ENCODE peak calls at places on chromosomes 2 and 18, in eight cellular contexts. B is non-pigmented ciliary epithelial cell; J is activated T-helper 1 cell treated with anti-CD3 and anti-CD28 coated beads, Interleukin-2, amount 50 U/mL, for 16 hours; G is HFFc6; X is activated CD8-positive, alpha-beta memory T cell treated with anti-CD3 and anti-CD28 coated beads, Interleukin-2, amount 50 U/mL, for 48 hours; T is A172; L is HTR-8/SVneo; A is NCI-H226. I is an unnamed sample.

GRCh38 chr2:188291142-188291616 is 495 bp upstream of the GULP1 start:
- DNase-seq in L (no peak), B (no peak), J (no peak), G (no peak), T (no peak), A (no peak), X (no peak), I (peak)

GRCh38 chr18:8706545-8706980 is 1.2 kb downstream of the MTCL1 start:
- DNase-seq in B (no peak), J (no peak), A (no peak), L (no peak), G (no peak), X (peak), T (no peak), I (no peak)

GRCh38 chr2:212723226-212723625 is 184.6 kb upstream of the ERBB4 start:
- DNase-seq in X (no peak), A (peak), L (no peak), J (no peak), B (peak), T (no peak), G (peak), I (peak)

GRCh38 chr2:150860301-150860700 is 372.8 kb upstream of the RND3 start:
- DNase-seq in X (no peak), T (no peak), L (no peak), G (no peak), J (no peak), A (no peak), B (no peak), I (no peak)

GRCh38 chr18:8754995-8755955 is 49.9 kb downstream of the MTCL1 start:
- DNase-seq in A (peak), J (no peak), X (no peak), L (no peak), G (peak), T (peak), B (no peak), I (no peak)

GRCh38 chr18:79863161-79863945 is 65.6 kb downstream of the KCNG2 start:
- DNase-seq in A (no peak), G (no peak), J (no peak), X (peak), L (no peak), T (no peak), B (no peak), I (no peak)

GRCh38 chr2:42967959-42968674 is 175.7 kb upstream of the HAAO start:
- DNase-seq in T (no peak), B (no peak), X (no peak), L (no peak), A (no peak), G (peak), J (no peak), I (peak)

GRCh38 chr2:237955640-237956401 is 11.0 kb upstream of the UBE2F start:
- DNase-seq in A (no peak), T (no peak), B (no peak), L (no peak), X (no peak), G (no peak), J (no peak), I (no peak)

GRCh38 chr2:177353084-177353483 is 39.5 kb upstream of the AGPS start:
- DNase-seq in G (no peak), L (no peak), T (no peak), A (no peak), J (no peak), B (no peak), X (no peak), I (peak)

GRCh38 chr18:54284967-54285785 is 15.9 kb downstream of the POLI start:
- DNase-seq in J (peak), A (peak), B (peak), L (no peak), X (peak), T (peak), G (peak), I (peak)